ENCODE peak calls at places on chromosomes 1 and 21, in five cellular contexts. One of them, this sample, is unnamed.

GRCh38 chr1:227733751-227734545 is 1.2 kb downstream of the JMJD4 start:
- DNase-seq in H9: peak; percentile 16
- DNase-seq in endodermal cell: no peak
- DNase-seq in fibroblast of lung: no peak
- DNase-seq in HCT116: no peak
- DNase-seq in this sample: no peak

GRCh38 chr1:156959414-156959813 is 39.0 kb downstream of the LRRC71 start:
- DNase-seq in HCT116: no peak
- DNase-seq in endodermal cell: no peak
- DNase-seq in fibroblast of lung: no peak
- DNase-seq in H9: no peak
- DNase-seq in this sample: peak; percentile 35

GRCh38 chr1:26833432-26834405 is 7.2 kb downstream of the ZDHHC18 start:
- DNase-seq in HCT116: no peak
- DNase-seq in fibroblast of lung: no peak
- DNase-seq in endodermal cell: no peak
- DNase-seq in H9: no peak
- DNase-seq in this sample: no peak

GRCh38 chr1:202315576-202316168 is 26.1 kb downstream of the UBE2T start:
- DNase-seq in endodermal cell: peak; percentile 96
- DNase-seq in fibroblast of lung: peak; percentile 53
- DNase-seq in H9: peak; percentile 88
- DNase-seq in HCT116: peak; percentile 59
- DNase-seq in this sample: peak; percentile 79

GRCh38 chr21:35614412-35614901 is 445.9 kb downstream of the SETD4 start:
- DNase-seq in HCT116: peak; percentile 4
- DNase-seq in endodermal cell: no peak
- DNase-seq in H9: no peak
- DNase-seq in fibroblast of lung: peak; percentile 82
- DNase-seq in this sample: peak; percentile 37

GRCh38 chr21:45763074-45763473 is 119.5 kb downstream of the PCBP3 start:
- DNase-seq in fibroblast of lung: peak; percentile 21
- DNase-seq in endodermal cell: no peak
- DNase-seq in HCT116: no peak
- DNase-seq in H9: no peak
- DNase-seq in this sample: no peak

GRCh38 chr1:183622884-183623785 is 12.4 kb downstream of the ARPC5 start:
- DNase-seq in H9: peak; percentile 55
- DNase-seq in endodermal cell: peak; percentile 82
- DNase-seq in fibroblast of lung: peak; percentile 55
- DNase-seq in HCT116: peak; percentile 51
- DNase-seq in this sample: peak; percentile 56

GRCh38 chr1:71080178-71080781 is 555 bp downstream of the ZRANB2 start:
- DNase-seq in fibroblast of lung: peak; percentile 18
- DNase-seq in endodermal cell: no peak
- DNase-seq in HCT116: no peak
- DNase-seq in H9: no peak
- DNase-seq in this sample: peak; percentile 31

GRCh38 chr1:234373064-234373937 is at the start of gene COA6:
- DNase-seq in fibroblast of lung: peak; percentile 97
- DNase-seq in endodermal cell: peak; percentile 95
- DNase-seq in HCT116: peak; percentile 97
- DNase-seq in H9: peak; percentile 92
- DNase-seq in this sample: peak; percentile 97

GRCh38 chr1:25217598-25218232 is 14.6 kb downstream of the SYF2 start:
- DNase-seq in endodermal cell: no peak
- DNase-seq in H9: no peak
- DNase-seq in fibroblast of lung: no peak
- DNase-seq in HCT116: no peak
- DNase-seq in this sample: no peak
- H3K27ac ChIP-seq in endodermal cell: no peak overlapping the region
- H3K27ac ChIP-seq in H9: peak overlapping the region; percentile 17
- H3K27ac ChIP-seq in fibroblast of lung: no peak overlapping the region
- H3K27ac ChIP-seq in HCT116: no peak overlapping the region
- H3K27ac ChIP-seq in this sample: no peak overlapping the region

GRCh38 chr1:192832492-192832891 is 23.7 kb downstream of the RGS2 start:
- DNase-seq in fibroblast of lung: peak; percentile 8
- DNase-seq in H9: no peak
- DNase-seq in endodermal cell: no peak
- DNase-seq in HCT116: no peak
- DNase-seq in this sample: no peak

GRCh38 chr1:192826791-192827477 is 18.1 kb downstream of the RGS2 start:
- DNase-seq in HCT116: peak; percentile 36
- DNase-seq in fibroblast of lung: peak; percentile 90
- DNase-seq in endodermal cell: no peak
- DNase-seq in H9: no peak
- DNase-seq in this sample: peak; percentile 85

GRCh38 chr1:192835116-192835515 is 26.3 kb downstream of the RGS2 start:
- DNase-seq in HCT116: no peak
- DNase-seq in H9: no peak
- DNase-seq in endodermal cell: no peak
- DNase-seq in fibroblast of lung: no peak
- DNase-seq in this sample: no peak

GRCh38 chr1:192831706-192832355 is 23.0 kb downstream of the RGS2 start:
- DNase-seq in fibroblast of lung: peak; percentile 85
- DNase-seq in H9: no peak
- DNase-seq in endodermal cell: no peak
- DNase-seq in HCT116: no peak
- DNase-seq in this sample: no peak

GRCh38 chr1:192830596-192831241 is 21.9 kb downstream of the RGS2 start:
- DNase-seq in HCT116: no peak
- DNase-seq in fibroblast of lung: no peak
- DNase-seq in endodermal cell: no peak
- DNase-seq in H9: no peak
- DNase-seq in this sample: no peak
- H3K9ac ChIP-seq in HCT116: no peak overlapping the region
- H3K9ac ChIP-seq in fibroblast of lung: no peak overlapping the region
- H3K9ac ChIP-seq in endodermal cell: no peak overlapping the region
- H3K9ac ChIP-seq in H9: no peak overlapping the region
- H3K9ac ChIP-seq in this sample: no peak overlapping the region

GRCh38 chr1:79010589-79010988 is 4.1 kb upstream of the ADGRL4 start:
- DNase-seq in HCT116: no peak
- DNase-seq in fibroblast of lung: no peak
- DNase-seq in H9: no peak
- DNase-seq in endodermal cell: no peak
- DNase-seq in this sample: peak; percentile 12

GRCh38 chr1:79006564-79006963 is at the start of gene ADGRL4:
- DNase-seq in endodermal cell: peak; percentile 86
- DNase-seq in fibroblast of lung: peak; percentile 79
- DNase-seq in HCT116: no peak
- DNase-seq in H9: peak; percentile 68
- DNase-seq in this sample: peak; percentile 90

GRCh38 chr1:79005945-79006344 is 585 bp downstream of the ADGRL4 start:
- DNase-seq in HCT116: no peak
- DNase-seq in H9: no peak
- DNase-seq in endodermal cell: no peak
- DNase-seq in fibroblast of lung: peak; percentile 69
- DNase-seq in this sample: peak; percentile 74

GRCh38 chr1:79004916-79005315 is 1.6 kb downstream of the ADGRL4 start:
- DNase-seq in endodermal cell: no peak
- DNase-seq in fibroblast of lung: no peak
- DNase-seq in H9: no peak
- DNase-seq in HCT116: no peak
- DNase-seq in this sample: peak; percentile 39
- H3K27ac ChIP-seq in endodermal cell: no peak overlapping the region
- H3K27ac ChIP-seq in fibroblast of lung: no peak overlapping the region
- H3K27ac ChIP-seq in H9: no peak overlapping the region
- H3K27ac ChIP-seq in HCT116: no peak overlapping the region
- H3K27ac ChIP-seq in this sample: peak overlapping the region; percentile 97

GRCh38 chr1:55289042-55289441 is 73.9 kb upstream of the USP24 start:
- DNase-seq in HCT116: no peak
- DNase-seq in endodermal cell: no peak
- DNase-seq in H9: no peak
- DNase-seq in fibroblast of lung: no peak
- DNase-seq in this sample: no peak

GRCh38 chr1:55287732-55288131 is 72.6 kb upstream of the USP24 start:
- DNase-seq in fibroblast of lung: no peak
- DNase-seq in HCT116: no peak
- DNase-seq in H9: no peak
- DNase-seq in endodermal cell: no peak
- DNase-seq in this sample: no peak

GRCh38 chr1:55288245-55288644 is 73.1 kb upstream of the USP24 start:
- DNase-seq in endodermal cell: no peak
- DNase-seq in fibroblast of lung: no peak
- DNase-seq in H9: no peak
- DNase-seq in HCT116: no peak
- DNase-seq in this sample: no peak

GRCh38 chr1:55285849-55286248 is 70.7 kb upstream of the USP24 start:
- DNase-seq in endodermal cell: no peak
- DNase-seq in H9: no peak
- DNase-seq in fibroblast of lung: no peak
- DNase-seq in HCT116: peak; percentile 57
- DNase-seq in this sample: peak; percentile 27

GRCh38 chr1:55286851-55287602 is 71.9 kb upstream of the USP24 start:
- DNase-seq in endodermal cell: no peak
- DNase-seq in HCT116: no peak
- DNase-seq in H9: no peak
- DNase-seq in fibroblast of lung: peak; percentile 55
- DNase-seq in this sample: peak; percentile 40
- H3K9ac ChIP-seq in endodermal cell: no peak overlapping the region
- H3K9ac ChIP-seq in HCT116: no peak overlapping the region
- H3K9ac ChIP-seq in H9: no peak overlapping the region
- H3K9ac ChIP-seq in fibroblast of lung: no peak overlapping the region
- H3K9ac ChIP-seq in this sample: no peak overlapping the region